ENCODE peak calls at places on chromosomes 12 and 14, in four cellular contexts. One of them, this sample, is unnamed.

GRCh38 chr12:47604474-47604873 is 101.4 kb downstream of the RPAP3 start:
- DNase-seq in GM12878: no peak
- DNase-seq in HepG2: no peak
- DNase-seq in K562: no peak
- DNase-seq in this sample: no peak

GRCh38 chr12:10395390-10395998 is 5.7 kb upstream of the KLRK1 start:
- DNase-seq in GM12878: peak; percentile 60
- DNase-seq in HepG2: peak; percentile 85
- DNase-seq in K562: no peak
- DNase-seq in this sample: no peak

GRCh38 chr12:73361156-73361866 is 1089.1 kb downstream of the TRHDE start:
- DNase-seq in GM12878: no peak
- DNase-seq in HepG2: no peak
- DNase-seq in K562: no peak
- DNase-seq in this sample: no peak

GRCh38 chr12:53231859-53232640 is at the start of gene RARG:
- DNase-seq in GM12878: no peak
- DNase-seq in HepG2: no peak
- DNase-seq in K562: peak; percentile 42
- DNase-seq in this sample: peak; percentile 93

GRCh38 chr14:81551471-81551870 is 17.8 kb upstream of the SEL1L start:
- DNase-seq in GM12878: no peak
- DNase-seq in HepG2: no peak
- DNase-seq in K562: no peak
- DNase-seq in this sample: no peak

GRCh38 chr12:60279224-60279623 is 683.4 kb downstream of the SLC16A7 start:
- DNase-seq in GM12878: no peak
- DNase-seq in HepG2: no peak
- DNase-seq in K562: no peak
- DNase-seq in this sample: no peak

GRCh38 chr14:50225067-50225973 is 6.1 kb downstream of the SOS2 start:
- DNase-seq in GM12878: no peak
- DNase-seq in HepG2: peak; percentile 16
- DNase-seq in K562: no peak
- DNase-seq in this sample: peak; percentile 16

GRCh38 chr14:75222208-75222701 is 45.8 kb upstream of the TMED10 start:
- DNase-seq in GM12878: peak; percentile 53
- DNase-seq in HepG2: no peak
- DNase-seq in K562: peak; percentile 34
- DNase-seq in this sample: no peak

GRCh38 chr12:25526778-25527177 is 26.3 kb downstream of the LMNTD1 start:
- DNase-seq in GM12878: no peak
- DNase-seq in HepG2: no peak
- DNase-seq in K562: no peak
- DNase-seq in this sample: no peak

GRCh38 chr14:24892730-24893059 is 157.3 kb downstream of the STXBP6 start:
- DNase-seq in GM12878: no peak
- DNase-seq in HepG2: peak; percentile 58
- DNase-seq in K562: no peak
- DNase-seq in this sample: no peak

GRCh38 chr14:55701638-55702037 is 121.6 kb downstream of the KTN1 start:
- DNase-seq in GM12878: peak; percentile 45
- DNase-seq in HepG2: no peak
- DNase-seq in K562: no peak
- DNase-seq in this sample: no peak

GRCh38 chr14:85587152-85587697 is 57.3 kb downstream of the FLRT2 start:
- DNase-seq in GM12878: no peak
- DNase-seq in HepG2: no peak
- DNase-seq in K562: no peak
- DNase-seq in this sample: no peak

GRCh38 chr14:52268191-52269061 is 928 bp downstream of the PTGDR start:
- DNase-seq in GM12878: no peak
- DNase-seq in HepG2: no peak
- DNase-seq in K562: no peak
- DNase-seq in this sample: peak; percentile 36

GRCh38 chr12:4720637-4720995 is 416 bp downstream of the GALNT8 start:
- DNase-seq in GM12878: no peak
- DNase-seq in HepG2: no peak
- DNase-seq in K562: no peak
- DNase-seq in this sample: no peak

GRCh38 chr12:121861549-121862254 is 3.0 kb upstream of the HPD start:
- DNase-seq in GM12878: no peak
- DNase-seq in HepG2: peak; percentile 45
- DNase-seq in K562: peak; percentile 50
- DNase-seq in this sample: peak; percentile 60

GRCh38 chr12:115199831-115200230 is 515.9 kb upstream of the TBX3 start:
- DNase-seq in GM12878: no peak
- DNase-seq in HepG2: no peak
- DNase-seq in K562: no peak
- DNase-seq in this sample: no peak

GRCh38 chr12:27868165-27868564 is 88.1 kb upstream of the MANSC4 start:
- DNase-seq in GM12878: no peak
- DNase-seq in HepG2: no peak
- DNase-seq in K562: no peak
- DNase-seq in this sample: no peak

GRCh38 chr14:105299654-105300541 is 903 bp downstream of the BRF1 start:
- DNase-seq in GM12878: no peak
- DNase-seq in HepG2: no peak
- DNase-seq in K562: no peak
- DNase-seq in this sample: peak; percentile 37

GRCh38 chr14:76208340-76208739 is 56.6 kb downstream of the GPATCH2L start:
- DNase-seq in GM12878: no peak
- DNase-seq in HepG2: no peak
- DNase-seq in K562: no peak
- DNase-seq in this sample: no peak

GRCh38 chr14:54567634-54568561 is 970 bp downstream of the SAMD4A start:
- DNase-seq in GM12878: no peak
- DNase-seq in HepG2: peak; percentile 14
- DNase-seq in K562: peak; percentile 46
- DNase-seq in this sample: peak; percentile 78

GRCh38 chr12:9796916-9797315 is 30.4 kb upstream of the KLRF1 start:
- DNase-seq in GM12878: no peak
- DNase-seq in HepG2: no peak
- DNase-seq in K562: peak; percentile 17
- DNase-seq in this sample: no peak

GRCh38 chr12:111185206-111185888 is 183.5 kb downstream of the PHETA1 start:
- DNase-seq in GM12878: no peak
- DNase-seq in HepG2: no peak
- DNase-seq in K562: peak; percentile 72
- DNase-seq in this sample: no peak

GRCh38 chr14:69346710-69347109 is 51.4 kb downstream of the ERH start:
- DNase-seq in GM12878: no peak
- DNase-seq in HepG2: no peak
- DNase-seq in K562: peak; percentile 51
- DNase-seq in this sample: peak; percentile 56

GRCh38 chr12:52901715-52902541 is 2.9 kb downstream of the KRT8 start:
- DNase-seq in GM12878: no peak
- DNase-seq in HepG2: no peak
- DNase-seq in K562: no peak
- DNase-seq in this sample: no peak

GRCh38 chr12:92950011-92950410 is 20.9 kb upstream of the EEA1 start:
- DNase-seq in GM12878: no peak
- DNase-seq in HepG2: no peak
- DNase-seq in K562: no peak
- DNase-seq in this sample: no peak

GRCh38 chr12:1930816-1931597 is 12.6 kb upstream of the CACNA2D4 start:
- DNase-seq in GM12878: no peak
- DNase-seq in HepG2: no peak
- DNase-seq in K562: no peak
- DNase-seq in this sample: peak; percentile 21

GRCh38 chr12:53123578-53124351 is 20.5 kb downstream of the SOAT2 start:
- DNase-seq in GM12878: no peak
- DNase-seq in HepG2: no peak
- DNase-seq in K562: no peak
- DNase-seq in this sample: no peak

GRCh38 chr12:77062846-77063461 is 2.4 kb downstream of the E2F7 start:
- DNase-seq in GM12878: peak; percentile 64
- DNase-seq in HepG2: no peak
- DNase-seq in K562: peak; percentile 60
- DNase-seq in this sample: no peak

GRCh38 chr14:24179961-24180726 is 8.3 kb downstream of the REC8 start:
- DNase-seq in GM12878: no peak
- DNase-seq in HepG2: no peak
- DNase-seq in K562: no peak
- DNase-seq in this sample: no peak

GRCh38 chr12:96015672-96016071 is 19.5 kb upstream of the HAL start:
- DNase-seq in GM12878: no peak
- DNase-seq in HepG2: no peak
- DNase-seq in K562: peak; percentile 30
- DNase-seq in this sample: no peak

GRCh38 chr14:53912121-53912520 is 44.5 kb downstream of the BMP4 start:
- DNase-seq in GM12878: no peak
- DNase-seq in HepG2: no peak
- DNase-seq in K562: no peak
- DNase-seq in this sample: no peak

GRCh38 chr12:127363392-127363791 is 903.6 kb upstream of the TMEM132C start:
- DNase-seq in GM12878: no peak
- DNase-seq in HepG2: no peak
- DNase-seq in K562: peak; percentile 47
- DNase-seq in this sample: no peak

GRCh38 chr14:100328495-100329163 is 5.5 kb downstream of the SLC25A47 start:
- DNase-seq in GM12878: no peak
- DNase-seq in HepG2: no peak
- DNase-seq in K562: no peak
- DNase-seq in this sample: no peak

GRCh38 chr12:105334001-105334400 is 3.5 kb downstream of the C12orf75 start:
- DNase-seq in GM12878: no peak
- DNase-seq in HepG2: no peak
- DNase-seq in K562: no peak
- DNase-seq in this sample: no peak

GRCh38 chr12:83818888-83819287 is 1093.7 kb downstream of the SLC6A15 start:
- DNase-seq in GM12878: no peak
- DNase-seq in HepG2: no peak
- DNase-seq in K562: no peak
- DNase-seq in this sample: no peak

GRCh38 chr14:103846569-103847438 is 571 bp downstream of the PPP1R13B start:
- DNase-seq in GM12878: no peak
- DNase-seq in HepG2: no peak
- DNase-seq in K562: peak; percentile 12
- DNase-seq in this sample: peak; percentile 80

GRCh38 chr12:53071591-53072551 is 7.3 kb downstream of the SPRYD3 start:
- DNase-seq in GM12878: no peak
- DNase-seq in HepG2: no peak
- DNase-seq in K562: peak; percentile 82
- DNase-seq in this sample: peak; percentile 82

GRCh38 chr14:99754141-99755067 is 38.8 kb upstream of the EML1 start:
- DNase-seq in GM12878: no peak
- DNase-seq in HepG2: no peak
- DNase-seq in K562: no peak
- DNase-seq in this sample: no peak

GRCh38 chr14:92744198-92744597 is 4.2 kb downstream of the LGMN start:
- DNase-seq in GM12878: no peak
- DNase-seq in HepG2: no peak
- DNase-seq in K562: no peak
- DNase-seq in this sample: no peak

DNA sequence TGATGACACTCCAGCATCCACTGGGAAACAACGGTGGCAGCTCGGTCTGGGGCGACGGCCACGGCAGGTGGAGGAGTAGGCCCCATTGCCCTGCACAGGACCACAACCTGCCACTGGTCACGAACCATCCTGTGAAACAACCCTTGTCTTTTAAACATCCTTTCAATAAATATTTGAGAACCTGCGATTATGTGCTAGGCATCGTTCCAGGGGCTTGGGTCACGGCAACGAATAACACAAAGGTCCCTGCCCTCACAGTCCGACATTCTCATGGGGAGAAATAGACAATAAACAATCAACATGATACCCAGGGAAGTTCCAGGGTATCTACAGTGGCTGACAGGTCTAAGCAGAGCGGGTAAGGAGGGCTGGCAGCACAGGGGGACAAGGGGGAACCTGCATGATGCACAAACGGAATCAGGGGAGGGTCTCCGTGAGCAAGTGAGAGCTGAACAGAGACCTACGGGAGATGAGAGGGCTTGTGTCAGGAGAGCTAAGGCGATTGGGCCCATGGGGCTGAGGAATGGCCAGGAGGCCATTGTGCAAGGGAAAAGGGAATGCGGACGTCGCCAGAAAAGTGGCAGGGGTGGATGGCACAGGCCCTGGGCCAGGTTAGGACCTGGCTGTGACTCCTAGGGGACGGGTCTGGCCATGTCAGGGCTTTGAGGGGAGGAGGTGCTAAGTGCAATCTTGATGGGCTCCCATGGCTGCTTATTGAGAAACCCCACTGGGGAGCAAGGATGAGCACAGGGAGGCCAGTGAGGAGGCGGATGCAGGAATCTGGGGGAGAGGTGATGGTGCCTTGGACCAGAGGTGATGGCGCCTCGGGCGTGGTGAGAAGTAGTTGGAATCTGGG is 9.7 kb downstream of the SCARB1 start:
- DNase-seq in GM12878: no peak
- DNase-seq in HepG2: peak; percentile 60
- DNase-seq in K562: no peak
- DNase-seq in this sample: no peak
- H3K79me2 ChIP-seq in GM12878: peaks cover 70% of the 10 kb centered on the region
- H3K79me2 ChIP-seq in HepG2: peaks cover 81% of the 10 kb centered on the region
- H3K79me2 ChIP-seq in K562: peaks cover 87% of the 10 kb centered on the region
- H3K79me2 ChIP-seq in this sample: no peaks in the 10 kb centered on the region

DNA sequence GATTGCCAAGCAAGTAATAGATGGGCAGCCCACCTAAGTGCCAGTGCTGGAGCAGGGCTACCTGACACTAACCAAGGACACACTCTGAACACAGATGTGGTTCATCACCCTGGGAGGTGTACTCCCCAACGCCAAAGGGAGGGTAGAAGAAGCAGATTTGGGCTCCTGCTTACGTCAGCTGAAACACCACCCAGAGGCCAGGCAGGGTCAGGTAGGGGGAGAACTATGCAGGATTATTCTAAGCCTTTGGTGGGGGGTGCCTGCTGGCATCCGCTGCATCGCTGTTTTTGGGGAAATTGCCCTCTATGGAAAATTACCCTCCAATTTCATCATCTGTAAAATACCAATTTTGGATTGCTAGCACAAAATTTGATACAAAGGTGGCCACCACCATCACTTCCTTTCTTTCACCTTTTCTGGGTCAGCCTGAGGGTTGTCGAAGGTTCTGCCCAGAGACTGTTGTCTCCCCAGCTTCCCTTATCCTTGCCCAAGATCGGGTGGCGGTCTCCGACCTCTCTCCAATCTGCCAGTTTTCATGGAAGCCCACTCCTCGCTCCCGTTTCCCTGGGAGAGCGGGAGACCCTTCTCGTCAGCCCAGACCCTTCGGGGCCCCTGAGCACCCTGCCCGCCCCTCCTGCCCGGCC is 535 bp downstream of the BIN2 start:
- DNase-seq in GM12878: no peak
- DNase-seq in HepG2: no peak
- DNase-seq in K562: no peak
- DNase-seq in this sample: no peak
- TF ChIP-seq TAF1 in GM12878: no peak
- TF ChIP-seq TAF1 in HepG2: no peak
- TF ChIP-seq TAF1 in K562: no peak
- TF ChIP-seq TAF1 in this sample: no peak

GRCh38 chr14:63761356-63762117 is 33.7 kb upstream of the SGPP1 start:
- DNase-seq in GM12878: no peak
- DNase-seq in HepG2: no peak
- DNase-seq in K562: no peak
- DNase-seq in this sample: no peak
- TF ChIP-seq ZBTB33 in GM12878: no peak
- TF ChIP-seq ZBTB33 in HepG2: no peak
- TF ChIP-seq ZBTB33 in K562: no peak
- TF ChIP-seq ZBTB33 in this sample: no peak

GRCh38 chr12:21773799-21774198 is 707 bp downstream of the KCNJ8 start:
- DNase-seq in GM12878: no peak
- DNase-seq in HepG2: no peak
- DNase-seq in K562: no peak
- DNase-seq in this sample: peak; percentile 37
- H3K79me2 ChIP-seq in GM12878: no peaks in the 10 kb centered on the region
- H3K79me2 ChIP-seq in HepG2: no peaks in the 10 kb centered on the region
- H3K79me2 ChIP-seq in K562: peaks cover 5% of the 10 kb centered on the region
- H3K79me2 ChIP-seq in this sample: no peaks in the 10 kb centered on the region

This sample was measured in SK-N-SH.